ENCODE peak calls at places on chromosomes 12 and 14, in eight cellular contexts. P is AG04450, M is kidney tubule cell, W is sigmoid colon, B is mucosa of descending colon, V is NCI-H524, T is RWPE1, F is activated T-cell treated with anti-CD3 and anti-CD28 coated beads for 4 hours. G is an unnamed sample.
A peak's percentile ranks its signal among the peaks of the same experiment; 100 is the strongest.

GRCh38 chr12:11621797-11622423 is 27.6 kb upstream of the ETV6 start:
- DNase-seq in P (no peak), M (no peak), W (no peak), B (no peak), V (peak; percentile 39), T (no peak), F (peak; percentile 9), G (peak; percentile 41)

GRCh38 chr12:101695698-101696097 is 1.7 kb upstream of the CHPT1 start:
- DNase-seq in P (no peak), M (peak; percentile 55), W (no peak), B (no peak), V (no peak), T (peak; percentile 8), F (no peak), G (no peak)

GRCh38 chr12:24045816-24046257 is 96.4 kb upstream of the SOX5 start:
- DNase-seq in P (no peak), M (peak; percentile 47), W (no peak), B (no peak), V (no peak), T (no peak), F (no peak), G (peak; percentile 1)

GRCh38 chr12:121465921-121466799 is 66.2 kb downstream of the RNF34 start:
- DNase-seq in P (no peak), M (peak; percentile 49), W (no peak), B (peak; percentile 63), V (peak; percentile 18), T (no peak), F (peak; percentile 11), G (peak; percentile 63)

GRCh38 chr12:53268637-53269562 is 801 bp downstream of the ESPL1 start:
- DNase-seq in P (no peak), M (no peak), W (no peak), B (no peak), V (no peak), T (peak; percentile 14), F (no peak), G (no peak)

GRCh38 chr14:63855272-63855671 is 2.5 kb downstream of the SYNE2 start:
- DNase-seq in P (no peak), M (no peak), W (no peak), B (no peak), V (no peak), T (no peak), F (no peak), G (no peak)

GRCh38 chr12:131682511-131682895 is 28.4 kb upstream of the SFSWAP start:
- DNase-seq in P (no peak), M (no peak), W (no peak), B (no peak), V (no peak), T (no peak), F (no peak), G (peak; percentile 21)

GRCh38 chr14:68297871-68298468 is 478.4 kb downstream of the RAD51B start:
- DNase-seq in P (no peak), M (no peak), W (no peak), B (no peak), V (no peak), T (peak; percentile 3), F (no peak), G (no peak)

GRCh38 chr12:89339531-89339930 is 12.8 kb downstream of the DUSP6 start:
- DNase-seq in P (no peak), M (no peak), W (no peak), B (no peak), V (no peak), T (no peak), F (no peak), G (no peak)

GRCh38 chr14:34722723-34723545 is 8.5 kb upstream of the CFL2 start:
- DNase-seq in P (no peak), M (peak; percentile 63), W (peak; percentile 67), B (no peak), V (peak; percentile 75), T (peak; percentile 59), F (peak; percentile 12), G (peak; percentile 26)

GRCh38 chr12:31645944-31646343 is 13.5 kb upstream of the ETFBKMT start:
- DNase-seq in P (no peak), M (peak; percentile 52), W (no peak), B (no peak), V (no peak), T (no peak), F (no peak), G (no peak)

GRCh38 chr14:76257842-76258397 is 106.2 kb downstream of the GPATCH2L start:
- DNase-seq in P (no peak), M (no peak), W (no peak), B (no peak), V (no peak), T (no peak), F (no peak), G (no peak)

GRCh38 chr12:70849265-70849960 is 71.1 kb downstream of the PTPRR start:
- DNase-seq in P (no peak), M (peak; percentile 35), W (no peak), B (no peak), V (peak; percentile 22), T (peak; percentile 28), F (no peak), G (no peak)

GRCh38 chr14:22980672-22981089 is 1.7 kb downstream of the AJUBA start:
- DNase-seq in P (no peak), M (peak; percentile 83), W (no peak), B (peak; percentile 76), V (no peak), T (peak; percentile 88), F (peak; percentile 38), G (no peak)

GRCh38 chr14:100072783-100073346 is 7.6 kb downstream of the EVL start:
- DNase-seq in P (no peak), M (peak; percentile 50), W (no peak), B (peak; percentile 77), V (no peak), T (no peak), F (peak; percentile 43), G (peak; percentile 61)

GRCh38 chr12:79251356-79251755 is 386.8 kb downstream of the SYT1 start:
- DNase-seq in P (no peak), M (no peak), W (no peak), B (no peak), V (no peak), T (peak; percentile 1), F (no peak), G (no peak)

GRCh38 chr12:59322473-59322872 is 273.4 kb upstream of the SLC16A7 start:
- DNase-seq in P (no peak), M (no peak), W (no peak), B (no peak), V (peak; percentile 1), T (no peak), F (no peak), G (no peak)

G was measured in immature natural killer cell.